ENCODE peak calls at places on chromosomes 11 and 22, in nine cellular contexts. F is Daoy, K is adipocyte, J is choroid plexus epithelial cell, N is colonic mucosa, Q is glutamatergic neuron, U is body of pancreas, A is hippocampal formation, D is GM04503. G is an unnamed sample.

GRCh38 chr22:46050916-46051614 is 74.1 kb upstream of the WNT7B start:
- DNase-seq in F (no peak), K (no peak), J (no peak), N (no peak), Q (no peak), U (peak; percentile 13), A (no peak), D (no peak), G (no peak)

GRCh38 chr11:120577624-120578363 is 66.2 kb downstream of the GRIK4 start:
- DNase-seq in F (no peak), K (no peak), J (no peak), N (no peak), Q (no peak), U (no peak), A (no peak), D (no peak), G (no peak)

GRCh38 chr11:3836903-3837302 is 3.9 kb downstream of the RHOG start:
- DNase-seq in F (no peak), K (no peak), J (no peak), N (no peak), Q (no peak), U (no peak), A (peak; percentile 32), D (no peak), G (no peak)

GRCh38 chr22:28063656-28064055 is 144.6 kb upstream of the PITPNB start:
- DNase-seq in F (no peak), K (no peak), J (no peak), N (no peak), Q (no peak), U (no peak), A (no peak), D (no peak), G (no peak)

GRCh38 chr11:103867481-103867880 is 169.0 kb upstream of the DDI1 start:
- DNase-seq in F (no peak), K (no peak), J (no peak), N (no peak), Q (no peak), U (no peak), A (no peak), D (no peak), G (no peak)

GRCh38 chr22:46626911-46627805 is 7.0 kb downstream of the GRAMD4 start:
- DNase-seq in F (no peak), K (no peak), J (no peak), N (no peak), Q (peak; percentile 16), U (no peak), A (no peak), D (no peak), G (no peak)

GRCh38 chr11:119933164-119933563 is 204.2 kb upstream of the NECTIN1 start:
- DNase-seq in F (no peak), K (no peak), J (no peak), N (no peak), Q (no peak), U (no peak), A (no peak), D (no peak), G (no peak)

GRCh38 chr11:46026616-46027293 is 94.5 kb downstream of the PHF21A start:
- DNase-seq in F (no peak), K (peak; percentile 77), J (peak; percentile 33), N (no peak), Q (no peak), U (no peak), A (no peak), D (peak; percentile 65), G (peak; percentile 62)

GRCh38 chr11:77658213-77659013 is 20.8 kb upstream of the CLNS1A start:
- DNase-seq in F (no peak), K (peak; percentile 79), J (peak; percentile 49), N (no peak), Q (no peak), U (no peak), A (no peak), D (peak; percentile 50), G (peak; percentile 30)

GRCh38 chr11:6663794-6664478 is 8.3 kb upstream of the DCHS1 start:
- DNase-seq in F (no peak), K (no peak), J (no peak), N (no peak), Q (no peak), U (no peak), A (no peak), D (no peak), G (no peak)

GRCh38 chr11:116729501-116730240 is 43.1 kb downstream of the BUD13 start:
- DNase-seq in F (no peak), K (no peak), J (no peak), N (no peak), Q (no peak), U (no peak), A (no peak), D (no peak), G (no peak)

GRCh38 chr11:47908198-47908597 is 60.0 kb upstream of the NUP160 start:
- DNase-seq in F (no peak), K (peak; percentile 23), J (peak; percentile 77), N (no peak), Q (no peak), U (no peak), A (no peak), D (no peak), G (no peak)

GRCh38 chr11:57482782-57483569 is 22.6 kb downstream of the RTN4RL2 start:
- DNase-seq in F (peak; percentile 77), K (peak; percentile 74), J (peak; percentile 36), N (no peak), Q (peak; percentile 88), U (no peak), A (no peak), D (no peak), G (no peak)

GRCh38 chr11:111528557-111528956 is 12.0 kb upstream of the LAYN start:
- DNase-seq in F (no peak), K (no peak), J (no peak), N (no peak), Q (no peak), U (no peak), A (no peak), D (no peak), G (no peak)

GRCh38 chr11:74895340-74896116 is 53.4 kb downstream of the XRRA1 start:
- DNase-seq in F (no peak), K (no peak), J (no peak), N (no peak), Q (no peak), U (no peak), A (no peak), D (no peak), G (no peak)

GRCh38 chr11:7089328-7090251 is 792 bp downstream of the RBMXL2 start:
- DNase-seq in F (no peak), K (no peak), J (no peak), N (no peak), Q (no peak), U (no peak), A (no peak), D (no peak), G (no peak)

GRCh38 chr11:64112771-64113461 is 53.0 kb downstream of the MACROD1 start:
- DNase-seq in F (no peak), K (no peak), J (no peak), N (no peak), Q (no peak), U (no peak), A (no peak), D (no peak), G (no peak)

GRCh38 chr11:94635072-94635471 is 67.9 kb downstream of the PIWIL4 start:
- DNase-seq in F (no peak), K (no peak), J (no peak), N (no peak), Q (no peak), U (no peak), A (no peak), D (no peak), G (no peak)

GRCh38 chr22:38415561-38416321 is 39.3 kb downstream of the KCNJ4 start:
- DNase-seq in F (no peak), K (no peak), J (peak; percentile 16), N (no peak), Q (no peak), U (no peak), A (no peak), D (no peak), G (no peak)

GRCh38 chr11:76510060-76511047 is 65.5 kb downstream of the EMSY start:
- DNase-seq in F (no peak), K (peak; percentile 52), J (peak; percentile 86), N (no peak), Q (no peak), U (no peak), A (no peak), D (peak; percentile 13), G (peak; percentile 4)

GRCh38 chr22:29330753-29331152 is 15.3 kb upstream of the RASL10A start:
- DNase-seq in F (peak; percentile 89), K (no peak), J (peak; percentile 84), N (no peak), Q (peak; percentile 60), U (peak; percentile 16), A (no peak), D (no peak), G (peak; percentile 68)

GRCh38 chr22:42577623-42578240 is 24.0 kb downstream of the SERHL2 start:
- DNase-seq in F (no peak), K (no peak), J (no peak), N (no peak), Q (no peak), U (no peak), A (no peak), D (no peak), G (no peak)

GRCh38 chr11:130168105-130168504 is 8.5 kb downstream of the ST14 start:
- DNase-seq in F (no peak), K (no peak), J (peak; percentile 65), N (no peak), Q (no peak), U (no peak), A (no peak), D (no peak), G (peak; percentile 46)

GRCh38 chr22:46752286-46752685 is 10.2 kb upstream of the TBC1D22A start:
- DNase-seq in F (no peak), K (no peak), J (no peak), N (no peak), Q (no peak), U (no peak), A (no peak), D (no peak), G (no peak)

GRCh38 chr22:45925811-45926351 is 51.1 kb downstream of the WNT7B start:
- DNase-seq in F (peak; percentile 60), K (no peak), J (no peak), N (no peak), Q (no peak), U (no peak), A (no peak), D (no peak), G (no peak)

GRCh38 chr11:94546886-94547285 is 3.2 kb downstream of the FUT4 start:
- DNase-seq in F (no peak), K (no peak), J (no peak), N (peak; percentile 68), Q (no peak), U (no peak), A (no peak), D (no peak), G (no peak)

GRCh38 chr11:119728226-119728626 is 774 bp downstream of the NECTIN1 start:
- DNase-seq in F (no peak), K (no peak), J (peak; percentile 30), N (peak; percentile 45), Q (no peak), U (peak; percentile 44), A (no peak), D (no peak), G (no peak)

GRCh38 chr11:112374486-112375140 is 114.0 kb upstream of the PLET1 start:
- DNase-seq in F (no peak), K (no peak), J (no peak), N (no peak), Q (no peak), U (no peak), A (no peak), D (no peak), G (no peak)

G was measured in HFFc6.